ENCODE peak calls at places on chromosomes 12 and 14, in nine cellular contexts. One of them, this sample, is unnamed.

GRCh38 chr12:57078519-57079404 is at the start of gene NEMP1:
- DNase-seq in CD4-positive, alpha-beta T cell: peak
- DNase-seq in glutamatergic neuron: peak
- DNase-seq in NCI-H526: peak
- DNase-seq in AG09309: peak
- DNase-seq in putamen: peak
- DNase-seq in natural killer cell treated with Interleukin-12 subunit alpha and Interleukin-12 subunit beta and Interleukin-15 and Interleukin-18, amount 100 ng/mL, for 72 hours: peak
- DNase-seq in T-helper 22 cell: peak
- DNase-seq in hypothalamus: peak
- DNase-seq in this sample: peak

GRCh38 chr14:44966601-44967336 is 4.8 kb downstream of the TOGARAM1 start:
- DNase-seq in CD4-positive, alpha-beta T cell: no peak
- DNase-seq in glutamatergic neuron: no peak
- DNase-seq in NCI-H526: no peak
- DNase-seq in AG09309: no peak
- DNase-seq in putamen: no peak
- DNase-seq in natural killer cell treated with Interleukin-12 subunit alpha and Interleukin-12 subunit beta and Interleukin-15 and Interleukin-18, amount 100 ng/mL, for 72 hours: no peak
- DNase-seq in T-helper 22 cell: no peak
- DNase-seq in hypothalamus: no peak
- DNase-seq in this sample: no peak

GRCh38 chr12:117863004-117863709 is 105.6 kb downstream of the KSR2 start:
- DNase-seq in CD4-positive, alpha-beta T cell: no peak
- DNase-seq in glutamatergic neuron: no peak
- DNase-seq in NCI-H526: no peak
- DNase-seq in AG09309: peak
- DNase-seq in putamen: no peak
- DNase-seq in natural killer cell treated with Interleukin-12 subunit alpha and Interleukin-12 subunit beta and Interleukin-15 and Interleukin-18, amount 100 ng/mL, for 72 hours: no peak
- DNase-seq in T-helper 22 cell: no peak
- DNase-seq in hypothalamus: no peak
- DNase-seq in this sample: no peak

GRCh38 chr12:116524964-116525379 is 34.2 kb upstream of the MAP1LC3B2 start:
- DNase-seq in CD4-positive, alpha-beta T cell: no peak
- DNase-seq in glutamatergic neuron: no peak
- DNase-seq in NCI-H526: no peak
- DNase-seq in AG09309: no peak
- DNase-seq in putamen: no peak
- DNase-seq in natural killer cell treated with Interleukin-12 subunit alpha and Interleukin-12 subunit beta and Interleukin-15 and Interleukin-18, amount 100 ng/mL, for 72 hours: no peak
- DNase-seq in T-helper 22 cell: no peak
- DNase-seq in hypothalamus: no peak
- DNase-seq in this sample: no peak

GRCh38 chr12:103928736-103929050 is 1.5 kb upstream of the HSP90B1 start:
- DNase-seq in CD4-positive, alpha-beta T cell: peak
- DNase-seq in glutamatergic neuron: no peak
- DNase-seq in NCI-H526: peak
- DNase-seq in AG09309: no peak
- DNase-seq in putamen: no peak
- DNase-seq in natural killer cell treated with Interleukin-12 subunit alpha and Interleukin-12 subunit beta and Interleukin-15 and Interleukin-18, amount 100 ng/mL, for 72 hours: no peak
- DNase-seq in T-helper 22 cell: peak
- DNase-seq in hypothalamus: peak
- DNase-seq in this sample: no peak

GRCh38 chr12:132438139-132438700 is 51.7 kb upstream of the FBRSL1 start:
- DNase-seq in CD4-positive, alpha-beta T cell: no peak
- DNase-seq in glutamatergic neuron: no peak
- DNase-seq in NCI-H526: no peak
- DNase-seq in AG09309: no peak
- DNase-seq in putamen: no peak
- DNase-seq in natural killer cell treated with Interleukin-12 subunit alpha and Interleukin-12 subunit beta and Interleukin-15 and Interleukin-18, amount 100 ng/mL, for 72 hours: no peak
- DNase-seq in T-helper 22 cell: no peak
- DNase-seq in hypothalamus: no peak
- DNase-seq in this sample: no peak

GRCh38 chr12:112294793-112295192 is 87.4 kb downstream of the HECTD4 start:
- DNase-seq in CD4-positive, alpha-beta T cell: no peak
- DNase-seq in glutamatergic neuron: no peak
- DNase-seq in NCI-H526: peak
- DNase-seq in AG09309: no peak
- DNase-seq in putamen: no peak
- DNase-seq in natural killer cell treated with Interleukin-12 subunit alpha and Interleukin-12 subunit beta and Interleukin-15 and Interleukin-18, amount 100 ng/mL, for 72 hours: no peak
- DNase-seq in T-helper 22 cell: no peak
- DNase-seq in hypothalamus: no peak
- DNase-seq in this sample: no peak

GRCh38 chr14:94748667-94749347 is 21.1 kb downstream of the GSC start:
- DNase-seq in CD4-positive, alpha-beta T cell: no peak
- DNase-seq in glutamatergic neuron: peak
- DNase-seq in NCI-H526: peak
- DNase-seq in AG09309: no peak
- DNase-seq in putamen: no peak
- DNase-seq in natural killer cell treated with Interleukin-12 subunit alpha and Interleukin-12 subunit beta and Interleukin-15 and Interleukin-18, amount 100 ng/mL, for 72 hours: no peak
- DNase-seq in T-helper 22 cell: no peak
- DNase-seq in hypothalamus: no peak
- DNase-seq in this sample: no peak

GRCh38 chr12:43294881-43295280 is 257.1 kb downstream of the ADAMTS20 start:
- DNase-seq in CD4-positive, alpha-beta T cell: no peak
- DNase-seq in glutamatergic neuron: no peak
- DNase-seq in NCI-H526: no peak
- DNase-seq in AG09309: no peak
- DNase-seq in putamen: no peak
- DNase-seq in natural killer cell treated with Interleukin-12 subunit alpha and Interleukin-12 subunit beta and Interleukin-15 and Interleukin-18, amount 100 ng/mL, for 72 hours: no peak
- DNase-seq in T-helper 22 cell: no peak
- DNase-seq in hypothalamus: no peak
- DNase-seq in this sample: no peak

GRCh38 chr12:124613151-124613585 is 45.8 kb upstream of the NCOR2 start:
- DNase-seq in CD4-positive, alpha-beta T cell: no peak
- DNase-seq in glutamatergic neuron: no peak
- DNase-seq in NCI-H526: no peak
- DNase-seq in AG09309: no peak
- DNase-seq in putamen: no peak
- DNase-seq in natural killer cell treated with Interleukin-12 subunit alpha and Interleukin-12 subunit beta and Interleukin-15 and Interleukin-18, amount 100 ng/mL, for 72 hours: no peak
- DNase-seq in T-helper 22 cell: no peak
- DNase-seq in hypothalamus: no peak
- DNase-seq in this sample: no peak

GRCh38 chr12:30902606-30903005 is 23.9 kb upstream of the TSPAN11 start:
- DNase-seq in CD4-positive, alpha-beta T cell: no peak
- DNase-seq in glutamatergic neuron: no peak
- DNase-seq in NCI-H526: no peak
- DNase-seq in AG09309: no peak
- DNase-seq in putamen: no peak
- DNase-seq in natural killer cell treated with Interleukin-12 subunit alpha and Interleukin-12 subunit beta and Interleukin-15 and Interleukin-18, amount 100 ng/mL, for 72 hours: no peak
- DNase-seq in T-helper 22 cell: no peak
- DNase-seq in hypothalamus: no peak
- DNase-seq in this sample: no peak

GRCh38 chr14:73047808-73048207 is 10.5 kb upstream of the RBM25 start:
- DNase-seq in CD4-positive, alpha-beta T cell: no peak
- DNase-seq in glutamatergic neuron: no peak
- DNase-seq in NCI-H526: peak
- DNase-seq in AG09309: no peak
- DNase-seq in putamen: no peak
- DNase-seq in natural killer cell treated with Interleukin-12 subunit alpha and Interleukin-12 subunit beta and Interleukin-15 and Interleukin-18, amount 100 ng/mL, for 72 hours: no peak
- DNase-seq in T-helper 22 cell: no peak
- DNase-seq in hypothalamus: no peak
- DNase-seq in this sample: no peak

GRCh38 chr12:44947163-44947562 is 71.0 kb upstream of the NELL2 start:
- DNase-seq in CD4-positive, alpha-beta T cell: no peak
- DNase-seq in glutamatergic neuron: no peak
- DNase-seq in NCI-H526: no peak
- DNase-seq in AG09309: no peak
- DNase-seq in putamen: no peak
- DNase-seq in natural killer cell treated with Interleukin-12 subunit alpha and Interleukin-12 subunit beta and Interleukin-15 and Interleukin-18, amount 100 ng/mL, for 72 hours: no peak
- DNase-seq in T-helper 22 cell: no peak
- DNase-seq in hypothalamus: no peak
- DNase-seq in this sample: no peak

GRCh38 chr12:97235102-97235501 is 227.5 kb upstream of the RMST start:
- DNase-seq in CD4-positive, alpha-beta T cell: no peak
- DNase-seq in glutamatergic neuron: no peak
- DNase-seq in NCI-H526: no peak
- DNase-seq in AG09309: no peak
- DNase-seq in putamen: no peak
- DNase-seq in natural killer cell treated with Interleukin-12 subunit alpha and Interleukin-12 subunit beta and Interleukin-15 and Interleukin-18, amount 100 ng/mL, for 72 hours: no peak
- DNase-seq in T-helper 22 cell: no peak
- DNase-seq in hypothalamus: no peak
- DNase-seq in this sample: no peak

GRCh38 chr14:104665663-104666522 is 23.5 kb upstream of the INF2 start:
- DNase-seq in CD4-positive, alpha-beta T cell: peak
- DNase-seq in glutamatergic neuron: no peak
- DNase-seq in NCI-H526: peak
- DNase-seq in AG09309: no peak
- DNase-seq in putamen: peak
- DNase-seq in natural killer cell treated with Interleukin-12 subunit alpha and Interleukin-12 subunit beta and Interleukin-15 and Interleukin-18, amount 100 ng/mL, for 72 hours: no peak
- DNase-seq in T-helper 22 cell: no peak
- DNase-seq in hypothalamus: peak
- DNase-seq in this sample: peak

GRCh38 chr14:33401326-33401725 is 462.6 kb downstream of the NPAS3 start:
- DNase-seq in CD4-positive, alpha-beta T cell: no peak
- DNase-seq in glutamatergic neuron: no peak
- DNase-seq in NCI-H526: no peak
- DNase-seq in AG09309: no peak
- DNase-seq in putamen: no peak
- DNase-seq in natural killer cell treated with Interleukin-12 subunit alpha and Interleukin-12 subunit beta and Interleukin-15 and Interleukin-18, amount 100 ng/mL, for 72 hours: no peak
- DNase-seq in T-helper 22 cell: no peak
- DNase-seq in hypothalamus: no peak
- DNase-seq in this sample: no peak

GRCh38 chr12:2052861-2053674 is at the start of gene CACNA1C:
- DNase-seq in CD4-positive, alpha-beta T cell: peak
- DNase-seq in glutamatergic neuron: peak
- DNase-seq in NCI-H526: peak
- DNase-seq in AG09309: no peak
- DNase-seq in putamen: peak
- DNase-seq in natural killer cell treated with Interleukin-12 subunit alpha and Interleukin-12 subunit beta and Interleukin-15 and Interleukin-18, amount 100 ng/mL, for 72 hours: no peak
- DNase-seq in T-helper 22 cell: no peak
- DNase-seq in hypothalamus: peak
- DNase-seq in this sample: peak

GRCh38 chr14:74569826-74570591 is 42.0 kb downstream of the LTBP2 start:
- DNase-seq in CD4-positive, alpha-beta T cell: no peak
- DNase-seq in glutamatergic neuron: no peak
- DNase-seq in NCI-H526: no peak
- DNase-seq in AG09309: no peak
- DNase-seq in putamen: no peak
- DNase-seq in natural killer cell treated with Interleukin-12 subunit alpha and Interleukin-12 subunit beta and Interleukin-15 and Interleukin-18, amount 100 ng/mL, for 72 hours: peak
- DNase-seq in T-helper 22 cell: no peak
- DNase-seq in hypothalamus: no peak
- DNase-seq in this sample: no peak

GRCh38 chr12:53508534-53509199 is 1.4 kb upstream of the NPFF start:
- DNase-seq in CD4-positive, alpha-beta T cell: peak
- DNase-seq in glutamatergic neuron: peak
- DNase-seq in NCI-H526: peak
- DNase-seq in AG09309: no peak
- DNase-seq in putamen: peak
- DNase-seq in natural killer cell treated with Interleukin-12 subunit alpha and Interleukin-12 subunit beta and Interleukin-15 and Interleukin-18, amount 100 ng/mL, for 72 hours: peak
- DNase-seq in T-helper 22 cell: peak
- DNase-seq in hypothalamus: peak
- DNase-seq in this sample: peak

GRCh38 chr12:29569392-29569791 is 71.9 kb upstream of the OVCH1 start:
- DNase-seq in CD4-positive, alpha-beta T cell: no peak
- DNase-seq in glutamatergic neuron: no peak
- DNase-seq in NCI-H526: no peak
- DNase-seq in AG09309: no peak
- DNase-seq in putamen: no peak
- DNase-seq in natural killer cell treated with Interleukin-12 subunit alpha and Interleukin-12 subunit beta and Interleukin-15 and Interleukin-18, amount 100 ng/mL, for 72 hours: no peak
- DNase-seq in T-helper 22 cell: no peak
- DNase-seq in hypothalamus: no peak
- DNase-seq in this sample: no peak

GRCh38 chr12:28602760-28603638 is 412.7 kb downstream of the CCDC91 start:
- DNase-seq in CD4-positive, alpha-beta T cell: no peak
- DNase-seq in glutamatergic neuron: no peak
- DNase-seq in NCI-H526: no peak
- DNase-seq in AG09309: no peak
- DNase-seq in putamen: no peak
- DNase-seq in natural killer cell treated with Interleukin-12 subunit alpha and Interleukin-12 subunit beta and Interleukin-15 and Interleukin-18, amount 100 ng/mL, for 72 hours: no peak
- DNase-seq in T-helper 22 cell: no peak
- DNase-seq in hypothalamus: no peak
- DNase-seq in this sample: no peak

GRCh38 chr14:97640031-97640430 is 842.8 kb downstream of the VRK1 start:
- DNase-seq in CD4-positive, alpha-beta T cell: no peak
- DNase-seq in glutamatergic neuron: no peak
- DNase-seq in NCI-H526: no peak
- DNase-seq in AG09309: no peak
- DNase-seq in putamen: no peak
- DNase-seq in natural killer cell treated with Interleukin-12 subunit alpha and Interleukin-12 subunit beta and Interleukin-15 and Interleukin-18, amount 100 ng/mL, for 72 hours: no peak
- DNase-seq in T-helper 22 cell: no peak
- DNase-seq in hypothalamus: no peak
- DNase-seq in this sample: no peak

GRCh38 chr12:4216542-4216927 is 57.0 kb upstream of the CCND2 start:
- DNase-seq in CD4-positive, alpha-beta T cell: no peak
- DNase-seq in glutamatergic neuron: no peak
- DNase-seq in NCI-H526: no peak
- DNase-seq in AG09309: no peak
- DNase-seq in putamen: no peak
- DNase-seq in natural killer cell treated with Interleukin-12 subunit alpha and Interleukin-12 subunit beta and Interleukin-15 and Interleukin-18, amount 100 ng/mL, for 72 hours: no peak
- DNase-seq in T-helper 22 cell: no peak
- DNase-seq in hypothalamus: no peak
- DNase-seq in this sample: no peak

GRCh38 chr14:96512122-96512521 is 9.9 kb downstream of the PAPOLA start:
- DNase-seq in CD4-positive, alpha-beta T cell: no peak
- DNase-seq in glutamatergic neuron: no peak
- DNase-seq in NCI-H526: no peak
- DNase-seq in AG09309: no peak
- DNase-seq in putamen: no peak
- DNase-seq in natural killer cell treated with Interleukin-12 subunit alpha and Interleukin-12 subunit beta and Interleukin-15 and Interleukin-18, amount 100 ng/mL, for 72 hours: no peak
- DNase-seq in T-helper 22 cell: no peak
- DNase-seq in hypothalamus: no peak
- DNase-seq in this sample: no peak

GRCh38 chr12:67482751-67483661 is 165.5 kb upstream of the DYRK2 start:
- DNase-seq in CD4-positive, alpha-beta T cell: peak
- DNase-seq in glutamatergic neuron: no peak
- DNase-seq in NCI-H526: no peak
- DNase-seq in AG09309: peak
- DNase-seq in putamen: peak
- DNase-seq in natural killer cell treated with Interleukin-12 subunit alpha and Interleukin-12 subunit beta and Interleukin-15 and Interleukin-18, amount 100 ng/mL, for 72 hours: peak
- DNase-seq in T-helper 22 cell: peak
- DNase-seq in hypothalamus: peak
- DNase-seq in this sample: no peak

GRCh38 chr14:51544426-51544825 is 107.3 kb upstream of the FRMD6 start:
- DNase-seq in CD4-positive, alpha-beta T cell: no peak
- DNase-seq in glutamatergic neuron: no peak
- DNase-seq in NCI-H526: no peak
- DNase-seq in AG09309: no peak
- DNase-seq in putamen: no peak
- DNase-seq in natural killer cell treated with Interleukin-12 subunit alpha and Interleukin-12 subunit beta and Interleukin-15 and Interleukin-18, amount 100 ng/mL, for 72 hours: no peak
- DNase-seq in T-helper 22 cell: no peak
- DNase-seq in hypothalamus: no peak
- DNase-seq in this sample: no peak

GRCh38 chr12:45666452-45667215 is 62.9 kb upstream of the ARID2 start:
- DNase-seq in CD4-positive, alpha-beta T cell: no peak
- DNase-seq in glutamatergic neuron: no peak
- DNase-seq in NCI-H526: no peak
- DNase-seq in AG09309: no peak
- DNase-seq in putamen: no peak
- DNase-seq in natural killer cell treated with Interleukin-12 subunit alpha and Interleukin-12 subunit beta and Interleukin-15 and Interleukin-18, amount 100 ng/mL, for 72 hours: peak
- DNase-seq in T-helper 22 cell: no peak
- DNase-seq in hypothalamus: no peak
- DNase-seq in this sample: no peak

GRCh38 chr14:47102472-47102871 is 450.9 kb upstream of the RPL10L start:
- DNase-seq in CD4-positive, alpha-beta T cell: no peak
- DNase-seq in glutamatergic neuron: no peak
- DNase-seq in NCI-H526: no peak
- DNase-seq in AG09309: no peak
- DNase-seq in putamen: no peak
- DNase-seq in natural killer cell treated with Interleukin-12 subunit alpha and Interleukin-12 subunit beta and Interleukin-15 and Interleukin-18, amount 100 ng/mL, for 72 hours: no peak
- DNase-seq in T-helper 22 cell: no peak
- DNase-seq in hypothalamus: no peak
- DNase-seq in this sample: no peak

GRCh38 chr12:80966001-80966400 is 28.3 kb upstream of the LIN7A start:
- DNase-seq in CD4-positive, alpha-beta T cell: no peak
- DNase-seq in glutamatergic neuron: no peak
- DNase-seq in NCI-H526: no peak
- DNase-seq in AG09309: no peak
- DNase-seq in putamen: no peak
- DNase-seq in natural killer cell treated with Interleukin-12 subunit alpha and Interleukin-12 subunit beta and Interleukin-15 and Interleukin-18, amount 100 ng/mL, for 72 hours: no peak
- DNase-seq in T-helper 22 cell: no peak
- DNase-seq in hypothalamus: no peak
- DNase-seq in this sample: no peak

GRCh38 chr12:128269108-128269713 is 2.2 kb downstream of the TMEM132C start:
- DNase-seq in CD4-positive, alpha-beta T cell: no peak
- DNase-seq in glutamatergic neuron: no peak
- DNase-seq in NCI-H526: peak
- DNase-seq in AG09309: no peak
- DNase-seq in putamen: no peak
- DNase-seq in natural killer cell treated with Interleukin-12 subunit alpha and Interleukin-12 subunit beta and Interleukin-15 and Interleukin-18, amount 100 ng/mL, for 72 hours: no peak
- DNase-seq in T-helper 22 cell: no peak
- DNase-seq in hypothalamus: no peak
- DNase-seq in this sample: peak

GRCh38 chr14:65070710-65071033 is 31.6 kb downstream of the MAX start:
- DNase-seq in CD4-positive, alpha-beta T cell: no peak
- DNase-seq in glutamatergic neuron: no peak
- DNase-seq in NCI-H526: peak
- DNase-seq in AG09309: no peak
- DNase-seq in putamen: no peak
- DNase-seq in natural killer cell treated with Interleukin-12 subunit alpha and Interleukin-12 subunit beta and Interleukin-15 and Interleukin-18, amount 100 ng/mL, for 72 hours: no peak
- DNase-seq in T-helper 22 cell: no peak
- DNase-seq in hypothalamus: no peak
- DNase-seq in this sample: no peak

This sample was measured in ecto neural progenitor cell.